ENCODE peak calls at places on chromosome 17, in five cellular contexts. R, V, D, P and S are unnamed samples.

GRCh38 chr17:4944554-4945175 is 3.7 kb downstream of the PFN1 start:
- DNase-seq in R (no peak), D (no peak), V (no peak), P (no peak), S (no peak)

GRCh38 chr17:65660947-65661346 is 99.5 kb upstream of the AXIN2 start:
- DNase-seq in P (no peak), D (no peak), V (no peak), R (no peak), S (no peak)

GRCh38 chr17:72978593-72979218 is 113.8 kb downstream of the SLC39A11 start:
- DNase-seq in V (no peak), D (no peak), P (no peak), R (no peak), S (no peak)

GRCh38 chr17:4573682-4574081 is 10.6 kb upstream of the SMTNL2 start:
- DNase-seq in D (no peak), R (no peak), V (no peak), P (peak; percentile 67), S (no peak)

GRCh38 chr17:38663125-38663751 is 11.5 kb downstream of the EPOP start:
- DNase-seq in D (no peak), V (peak; percentile 62), R (no peak), P (peak; percentile 46), S (no peak)

GRCh38 chr17:64354824-64355535 is 35.7 kb downstream of the PECAM1 start:
- DNase-seq in D (no peak), R (no peak), V (no peak), P (no peak), S (no peak)

GRCh38 chr17:35588196-35588920 is 1.2 kb downstream of the AP2B1 start:
- DNase-seq in R (no peak), P (no peak), D (no peak), V (no peak), S (no peak)

GRCh38 chr17:14791221-14791620 is 473.9 kb downstream of the PMP22 start:
- DNase-seq in P (no peak), R (no peak), V (no peak), D (no peak), S (no peak)

GRCh38 chr17:64750891-64751677 is 89.0 kb upstream of the SMURF2 start:
- DNase-seq in R (no peak), V (no peak), P (no peak), D (no peak), S (peak; percentile 24)

GRCh38 chr17:80430446-80431245 is 15.7 kb downstream of the ENDOV start:
- DNase-seq in V (no peak), P (no peak), R (no peak), D (no peak), S (no peak)

GRCh38 chr17:37490638-37491614 is 1.2 kb downstream of the DUSP14 start:
- DNase-seq in D (no peak), P (peak; percentile 26), V (no peak), R (no peak), S (no peak)

GRCh38 chr17:31509805-31510177 is 118.3 kb downstream of the RAB11FIP4 start:
- DNase-seq in V (no peak), R (no peak), D (no peak), P (no peak), S (no peak)

GRCh38 chr17:63423963-63424362 is 22.1 kb downstream of the CYB561 start:
- DNase-seq in D (no peak), V (no peak), R (no peak), P (no peak), S (no peak)

GRCh38 chr17:42653179-42654124 is 5.6 kb upstream of the TUBG2 start:
- DNase-seq in V (no peak), P (peak; percentile 72), D (no peak), R (no peak), S (peak; percentile 77)

GRCh38 chr17:67628580-67629013 is 89.1 kb upstream of the NOL11 start:
- DNase-seq in V (peak; percentile 44), D (no peak), P (peak; percentile 26), R (no peak), S (no peak)

GRCh38 chr17:31744541-31744951 is 114.5 kb downstream of the COPRS start:
- DNase-seq in R (no peak), P (no peak), D (no peak), V (no peak), S (no peak)

GRCh38 chr17:6163632-6164319 is 93.6 kb downstream of the WSCD1 start:
- DNase-seq in P (no peak), V (no peak), R (no peak), D (no peak), S (no peak)

GRCh38 chr17:71402661-71403141 is 718.1 kb upstream of the SOX9 start:
- DNase-seq in R (no peak), D (no peak), V (no peak), P (no peak), S (no peak)

GRCh38 chr17:81241648-81242420 is 2.7 kb downstream of the NDUFAF8 start:
- DNase-seq in P (no peak), V (peak; percentile 50), R (peak; percentile 52), D (peak; percentile 39), S (no peak)